ENCODE peak calls at places on chromosomes 4 and X, in four cellular contexts. K is K562, B is HL-60, N is GM12878. Q is an unnamed sample.
A peak's percentile ranks its signal among the peaks of the same experiment; 100 is the strongest.

GRCh38 chrX:155768036-155768769 is 112.9 kb upstream of the VAMP7 start:
- DNase-seq in K (no peak), B (peak; percentile 4), N (no peak), Q (no peak)

GRCh38 chrX:54171527-54171926 is 11.5 kb downstream of the FAM120C start:
- DNase-seq in K (no peak), B (no peak), N (no peak), Q (no peak)

GRCh38 chr4:129146639-129147038 is 50.7 kb downstream of the C4orf33 start:
- DNase-seq in K (no peak), N (no peak), B (no peak), Q (no peak)

GRCh38 chr4:43089730-43090129 is 197.2 kb downstream of the GRXCR1 start:
- DNase-seq in K (no peak), B (no peak), N (no peak), Q (no peak)

GRCh38 chrX:136199365-136199764 is 51.8 kb downstream of the MAP7D3 start:
- DNase-seq in B (no peak), K (no peak), N (no peak), Q (no peak)

GRCh38 chrX:136185409-136186022 is 38.2 kb downstream of the FHL1 start:
- DNase-seq in K (no peak), B (no peak), N (no peak), Q (no peak)

GRCh38 chr4:73740353-73740778 is at the start of gene CXCL8:
- DNase-seq in B (peak; percentile 79), N (no peak), K (peak; percentile 13), Q (no peak)

GRCh38 chr4:109801895-109802319 is at the start of gene CFI:
- DNase-seq in B (no peak), N (no peak), K (no peak), Q (no peak)

GRCh38 chr4:165208322-165208652 is 926 bp downstream of the KLHL2 start:
- DNase-seq in K (no peak), B (no peak), N (no peak), Q (no peak)

GRCh38 chrX:151031365-151031975 is 48.3 kb downstream of the HMGB3 start:
- DNase-seq in N (no peak), K (no peak), B (no peak), Q (no peak)

DNA sequence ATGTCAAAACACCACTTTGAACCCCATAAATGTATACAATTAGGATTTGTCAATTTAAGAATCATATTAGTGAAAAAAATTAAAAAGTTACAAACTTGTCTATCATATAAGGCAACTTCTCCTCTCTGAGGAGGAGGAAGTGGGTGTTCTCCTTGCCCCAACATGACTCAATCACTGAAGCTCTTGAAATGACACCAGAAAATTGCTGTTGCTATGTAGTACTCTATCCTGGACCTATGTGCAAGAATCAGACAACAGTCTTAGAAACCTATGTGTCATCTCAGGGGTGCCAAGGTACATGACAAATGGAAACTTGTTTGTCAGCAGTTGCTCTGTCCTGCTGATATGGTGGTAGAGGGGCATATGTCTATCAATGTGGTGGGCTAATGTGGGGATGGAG is 47.7 kb downstream of the HMGB3 start:
- DNase-seq in K (no peak), N (no peak), B (peak; percentile 30), Q (no peak)
- TF ChIP-seq SPI1 in K (no peak), N (no peak), B (peak; percentile 61), Q (no peak)

GRCh38 chr4:187075514-187075913 is 351.9 kb upstream of the FAT1 start:
- DNase-seq in N (no peak), K (no peak), B (no peak), Q (no peak)
- TF ChIP-seq SPI1 in N (no peak), K (no peak), B (no peak), Q (no peak)

DNA sequence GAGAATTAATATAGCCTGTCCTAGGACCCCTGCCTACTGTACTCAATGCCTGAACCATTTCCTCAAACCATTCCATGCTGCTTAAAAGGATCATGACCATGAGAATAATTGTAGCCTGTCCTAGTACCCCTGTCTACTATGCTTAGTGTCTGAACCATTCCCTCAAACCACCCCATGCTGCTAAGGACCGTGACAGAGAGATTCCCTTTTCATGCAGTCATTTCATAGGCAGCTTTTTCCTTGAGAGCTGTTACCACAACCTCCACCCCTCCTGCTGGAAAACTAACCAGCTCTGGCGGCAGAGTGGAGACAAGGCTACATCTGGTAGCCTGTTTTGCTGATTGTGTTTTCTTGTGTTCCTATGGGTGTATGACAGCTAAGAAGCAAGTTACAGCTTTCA is 174.9 kb upstream of the SMARCAD1 start:
- DNase-seq in K (no peak), B (no peak), N (no peak), Q (no peak)
- TF ChIP-seq SPI1 in K (no peak), B (no peak), N (no peak), Q (no peak)

DNA sequence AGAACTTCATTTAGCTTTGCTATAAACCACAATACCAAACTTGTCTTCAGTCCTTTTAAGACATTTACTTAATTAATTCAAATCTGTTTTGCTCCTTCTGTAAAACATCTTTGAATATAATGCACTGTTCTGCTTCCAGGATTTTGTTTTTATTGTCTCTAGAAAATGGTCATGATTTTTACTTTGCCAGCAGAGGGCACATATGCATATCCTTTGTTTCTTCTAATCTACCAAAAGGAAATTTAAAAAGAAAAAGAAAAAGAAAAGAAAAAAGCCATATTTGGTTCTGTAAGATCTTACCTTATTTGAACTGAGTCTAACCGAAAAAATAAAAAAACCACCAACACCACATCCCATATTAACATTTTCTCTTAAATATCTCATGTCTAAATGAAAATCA is 101.9 kb upstream of the CCSER1 start:
- DNase-seq in N (no peak), K (no peak), B (no peak), Q (no peak)
- TF ChIP-seq SPI1 in N (no peak), K (no peak), B (no peak), Q (no peak)

GRCh38 chrX:83819304-83819703 is 41.6 kb upstream of the CYLC1 start:
- DNase-seq in B (no peak), N (no peak), K (no peak), Q (no peak)
- TF ChIP-seq SPI1 in B (no peak), N (no peak), K (no peak), Q (no peak)